ENCODE peak calls at places on chromosomes 6 and 20, in seven cellular contexts. A, W, Z, E, O, Q and R are unnamed samples. For H3K4me1, the result is how much of the 10 kb centered on the place peaks cover.

GRCh38 chr20:38278150-38278549 is 17.6 kb upstream of the KIAA1755 start:
- DNase-seq in O (no peak), E (no peak), A (no peak), Q (no peak), Z (no peak), W (no peak), R (no peak)

GRCh38 chr6:99905209-99906106 is 88.6 kb downstream of the MCHR2 start:
- DNase-seq in E (peak), Q (no peak), O (peak), W (peak), Z (peak), A (peak), R (peak)

GRCh38 chr6:84422380-84422968 is 195.0 kb upstream of the CEP162 start:
- DNase-seq in O (peak), Q (no peak), E (peak), W (peak), Z (peak), A (peak), R (peak)

GRCh38 chr6:156809446-156810178 is 32.4 kb downstream of the ARID1B start:
- DNase-seq in Z (no peak), E (no peak), Q (no peak), W (no peak), O (no peak), A (no peak), R (no peak)

GRCh38 chr6:31876357-31876756 is 2.4 kb downstream of the SLC44A4 start:
- DNase-seq in O (no peak), W (no peak), Z (no peak), A (no peak), Q (no peak), E (no peak), R (no peak)

GRCh38 chr6:89368107-89368506 is 15.6 kb upstream of the UBE2J1 start:
- DNase-seq in W (peak), Z (peak), Q (no peak), A (no peak), E (peak), O (no peak), R (no peak)

GRCh38 chr6:72977114-72977513 is 248.2 kb downstream of the KHDC1L start:
- DNase-seq in E (no peak), O (no peak), A (no peak), Z (no peak), W (no peak), Q (no peak), R (no peak)

GRCh38 chr6:2659882-2660281 is 90.8 kb downstream of the MYLK4 start:
- DNase-seq in Z (no peak), E (no peak), Q (no peak), O (peak), A (no peak), W (no peak), R (no peak)

GRCh38 chr6:33279257-33279695 is 2.4 kb downstream of the B3GALT4 start:
- DNase-seq in Z (no peak), Q (no peak), W (no peak), E (no peak), A (no peak), O (no peak), R (no peak)

GRCh38 chr20:33843854-33844253 is 32.7 kb downstream of the CHMP4B start:
- DNase-seq in A (no peak), E (no peak), Q (no peak), O (no peak), W (no peak), Z (peak), R (no peak)

GRCh38 chr20:37386505-37387201 is 40.7 kb downstream of the SRC start:
- DNase-seq in O (no peak), Q (no peak), A (no peak), W (peak), E (no peak), Z (peak), R (no peak)

GRCh38 chr20:58438970-58439808 is 50.2 kb downstream of the VAPB start:
- DNase-seq in W (no peak), E (no peak), O (no peak), Z (no peak), A (no peak), Q (no peak), R (no peak)

GRCh38 chr20:51162015-51162414 is 139.1 kb upstream of the KCNG1 start:
- DNase-seq in E (no peak), Z (no peak), Q (no peak), W (no peak), A (no peak), O (no peak), R (no peak)

GRCh38 chr6:129485746-129486145 is 224.2 kb downstream of the ARHGAP18 start:
- DNase-seq in W (no peak), E (no peak), Q (no peak), Z (no peak), A (no peak), O (no peak), R (no peak)

GRCh38 chr20:33674294-33675126 is at the start of gene NECAB3:
- DNase-seq in Q (no peak), Z (peak), E (peak), A (no peak), W (peak), O (no peak), R (no peak)

GRCh38 chr6:42511803-42512422 is 51.9 kb upstream of the UBR2 start:
- DNase-seq in Z (no peak), E (no peak), A (no peak), Q (no peak), O (no peak), W (no peak), R (no peak)

GRCh38 chr6:1315560-1316386 is 3.9 kb downstream of the FOXQ1 start:
- DNase-seq in A (no peak), Z (no peak), E (peak), W (no peak), O (no peak), Q (no peak), R (no peak)
- H3K4me3 ChIP-seq in A (no peak), Z (no peak), E (peak), W (no peak), O (no peak), Q (no peak), R (no peak)

GRCh38 chr6:85449818-85450577 is at the start of gene NT5E:
- DNase-seq in A (no peak), O (no peak), Z (peak), W (no peak), E (peak), Q (no peak), R (no peak)
- H3K4me1 ChIP-seq in A (under half), O (under half), Z (under half), W (under half), E (half or more), Q (under half), R (under half)

DNA sequence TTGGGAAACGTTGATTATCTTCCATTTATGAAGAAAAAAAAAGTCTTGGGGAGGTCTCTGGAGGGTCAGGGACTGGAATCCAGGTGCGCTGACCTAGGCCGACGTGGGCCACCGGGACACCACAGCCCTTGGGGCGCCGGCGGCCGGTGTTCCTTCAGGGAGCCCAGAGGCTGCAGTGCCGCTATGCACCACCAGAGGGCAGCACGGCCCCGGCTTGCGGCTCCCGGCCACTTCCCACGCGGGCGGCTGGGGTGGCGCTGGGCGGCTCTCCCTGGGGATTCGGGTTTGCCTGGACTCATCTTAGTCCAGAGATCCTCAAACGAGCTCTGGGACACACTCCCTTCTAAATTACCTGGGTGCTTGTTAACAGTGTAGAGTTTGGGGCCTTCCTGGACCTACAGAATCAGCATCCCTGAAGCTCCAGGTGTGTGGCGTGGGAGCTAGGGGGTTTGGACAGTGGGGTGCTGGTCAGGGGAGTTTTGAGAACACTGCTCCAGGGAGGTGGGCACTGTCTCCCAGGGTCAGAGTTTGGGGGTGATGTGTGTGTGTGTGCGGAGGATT is 23.0 kb upstream of the GTSF1L start:
- DNase-seq in O (peak), Z (peak), W (peak), Q (peak), E (peak), A (peak), R (peak)
- TF ChIP-seq YY1 in O (no peak), Z (no peak), W (no peak), Q (peak), E (peak), A (no peak), R (no peak)

DNA sequence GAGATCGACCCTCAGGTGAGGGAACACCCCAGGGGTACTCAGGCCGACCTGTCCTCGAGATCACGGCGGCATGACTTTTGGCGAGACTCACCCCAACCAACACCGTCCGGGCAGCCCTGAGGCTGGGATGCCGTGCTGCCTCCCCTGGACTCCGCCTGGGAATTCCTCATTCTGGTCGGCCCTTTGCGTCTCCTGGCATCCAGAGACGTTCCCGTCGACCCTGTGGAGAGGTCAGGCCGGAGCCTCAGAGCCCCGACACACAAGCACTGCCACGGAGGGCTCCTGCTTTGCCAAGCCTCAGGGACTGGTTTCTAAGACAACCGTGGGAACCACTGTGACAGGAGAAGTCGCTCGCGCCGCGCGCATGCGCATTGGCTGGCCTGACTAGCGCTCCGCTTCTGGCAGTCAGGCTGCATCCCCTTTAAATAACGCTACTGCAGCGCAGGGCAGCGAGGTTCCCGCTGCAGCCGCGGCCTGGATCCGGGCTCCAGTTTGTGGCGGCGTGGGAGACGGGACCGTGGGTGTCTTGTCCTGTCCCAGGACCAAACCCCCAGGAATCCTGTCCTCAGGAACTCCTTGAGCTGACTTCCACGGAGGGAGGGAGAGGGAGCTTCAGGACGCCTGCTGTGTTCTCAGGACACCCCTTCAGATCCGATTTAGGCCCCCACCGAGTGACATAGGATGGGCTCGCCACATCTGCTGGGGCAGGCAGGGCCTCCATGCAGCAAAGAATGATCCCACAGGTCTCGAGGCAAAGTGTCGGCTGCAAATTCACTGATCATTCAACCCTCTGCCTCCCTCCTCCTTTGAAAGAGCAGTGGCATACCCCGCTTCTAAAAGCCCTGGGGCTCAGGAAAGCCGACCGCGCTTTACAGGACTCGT is 163.2 kb upstream of the ZNF337 start:
- DNase-seq in Q (no peak), Z (peak), E (peak), W (peak), O (no peak), A (no peak), R (no peak)
- H3K4me3 ChIP-seq in Q (no peak), Z (peak), E (peak), W (no peak), O (no peak), A (no peak), R (peak)

DNA sequence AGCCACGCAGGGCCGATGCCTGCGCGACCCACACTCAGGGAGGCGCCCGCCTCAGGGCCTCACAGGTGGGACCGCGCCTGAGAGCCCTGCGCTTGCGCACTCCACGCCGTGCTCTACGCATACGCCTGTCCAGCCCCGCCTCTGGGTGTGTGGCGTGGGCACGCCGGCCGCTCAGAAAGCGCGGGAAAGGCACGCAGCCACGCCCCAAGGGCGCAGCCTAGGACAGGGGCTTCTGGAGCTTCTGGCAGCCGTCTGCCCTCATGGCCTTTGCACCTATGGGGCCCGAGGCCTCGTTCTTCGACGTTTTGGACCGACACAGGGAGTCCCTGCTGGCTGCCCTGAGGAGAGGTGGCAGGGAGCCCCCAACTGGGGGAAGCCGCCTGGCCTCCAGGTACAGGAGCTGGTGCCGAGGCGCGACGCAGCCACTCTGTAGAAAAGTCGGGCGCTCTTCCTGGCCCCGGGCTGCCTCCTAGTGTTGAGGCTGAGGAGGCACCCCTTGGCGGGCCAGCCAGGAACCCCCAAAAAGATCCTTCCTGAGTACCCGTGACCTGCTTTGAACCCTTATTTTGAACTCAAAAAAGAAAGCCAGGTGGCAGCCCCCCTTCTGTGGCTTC is at the start of gene SPO11:
- DNase-seq in A (no peak), W (peak), Z (peak), O (peak), E (no peak), Q (no peak), R (no peak)
- H3K4me1 ChIP-seq in A (under half), W (under half), Z (under half), O (under half), E (under half), Q (under half), R (under half)

DNA sequence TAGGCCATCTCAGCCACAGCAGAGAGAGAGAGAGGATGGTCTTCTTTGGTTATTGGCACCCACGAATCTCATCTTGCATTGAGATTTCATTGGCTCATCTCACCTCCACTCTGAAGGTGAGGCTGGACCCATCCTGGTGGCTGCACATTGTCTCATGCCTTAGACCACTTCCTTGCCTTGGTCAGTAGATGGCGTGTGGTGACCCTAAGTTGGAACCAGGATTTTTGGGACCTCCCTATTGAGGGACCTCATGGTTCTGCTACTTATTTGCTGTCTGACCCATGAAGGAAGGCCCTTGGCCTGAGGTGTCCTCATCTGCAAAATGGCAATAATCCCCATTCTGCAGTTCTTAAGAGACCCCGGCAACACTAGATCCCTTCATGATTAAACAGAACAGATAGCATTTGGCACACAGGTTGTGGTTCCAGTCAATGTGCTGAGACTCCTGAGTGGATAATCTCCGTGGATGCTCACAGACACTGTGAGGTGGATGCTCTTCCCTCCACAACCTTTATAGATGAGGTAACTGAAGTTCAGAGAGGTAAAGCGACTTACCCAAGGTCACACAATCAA is 21.5 kb upstream of the AAR2 start:
- DNase-seq in O (no peak), Q (no peak), W (peak), Z (peak), A (no peak), E (peak), R (no peak)
- TF ChIP-seq YY1 in O (no peak), Q (peak), W (no peak), Z (no peak), A (no peak), E (no peak), R (no peak)